ENCODE peak calls at places on chromosomes 2 and 18, in five cellular contexts. Q is colonic mucosa, F is ovary, W is uterus, U is psoas muscle. E is an unnamed sample. For H3K27me3 and H3K4me1, the result is how much of the 10 kb centered on the place peaks cover.

GRCh38 chr18:74412106-74412880 is 44.8 kb downstream of the DIPK1C start:
- DNase-seq in Q (no peak), F (no peak), W (no peak), U (no peak), E (no peak)

GRCh38 chr2:88852753-88853402 is 161.4 kb downstream of the RPIA start:
- DNase-seq in Q (no peak), F (no peak), W (no peak), U (no peak), E (no peak)

GRCh38 chr2:23556929-23557328 is 171.9 kb downstream of the KLHL29 start:
- DNase-seq in Q (no peak), F (no peak), W (no peak), U (peak), E (no peak)

GRCh38 chr2:40164736-40165502 is 287.0 kb downstream of the SLC8A1 start:
- DNase-seq in Q (no peak), F (no peak), W (no peak), U (no peak), E (no peak)

GRCh38 chr18:6929370-6930102 is 188.1 kb downstream of the LAMA1 start:
- DNase-seq in Q (peak), F (no peak), W (no peak), U (no peak), E (no peak)

GRCh38 chr2:134583462-134583861 is 135.3 kb downstream of the TMEM163 start:
- DNase-seq in Q (no peak), F (no peak), W (no peak), U (no peak), E (no peak)

GRCh38 chr2:193990868-193991267 is 1666.2 kb upstream of the SLC39A10 start:
- DNase-seq in Q (no peak), F (no peak), W (no peak), U (no peak), E (no peak)

GRCh38 chr2:31324000-31324633 is 90.2 kb downstream of the EHD3 start:
- DNase-seq in Q (no peak), F (no peak), W (no peak), U (no peak), E (no peak)

GRCh38 chr2:9752441-9753275 is 90.6 kb upstream of the TAF1B start:
- DNase-seq in Q (no peak), F (no peak), W (no peak), U (no peak), E (no peak)

GRCh38 chr2:45141883-45142866 is 132.9 kb upstream of the SIX2 start:
- DNase-seq in Q (no peak), F (no peak), W (no peak), U (no peak), E (no peak)

GRCh38 chr2:147843864-147844690 is 752 bp upstream of the ACVR2A start:
- DNase-seq in Q (peak), F (peak), W (peak), U (peak), E (peak)

GRCh38 chr2:100071350-100072043 is 70.9 kb downstream of the AFF3 start:
- DNase-seq in Q (no peak), F (no peak), W (no peak), U (no peak), E (no peak)

GRCh38 chr2:54061272-54061671 is 54.1 kb upstream of the ACYP2 start:
- DNase-seq in Q (no peak), F (no peak), W (no peak), U (no peak), E (no peak)

GRCh38 chr2:28552045-28552823 is 56.4 kb downstream of the PLB1 start:
- DNase-seq in Q (no peak), F (no peak), W (no peak), U (no peak), E (no peak)

GRCh38 chr2:84846041-84846663 is 34.7 kb downstream of the TRABD2A start:
- DNase-seq in Q (no peak), F (no peak), W (no peak), U (no peak), E (no peak)

GRCh38 chr2:102033028-102033749 is 41.4 kb downstream of the IL1R2 start:
- DNase-seq in Q (peak), F (peak), W (peak), U (no peak), E (peak)

GRCh38 chr2:240428245-240428644 is 7.2 kb upstream of the GPC1 start:
- DNase-seq in Q (no peak), F (no peak), W (no peak), U (no peak), E (no peak)

GRCh38 chr2:127632592-127633489 is 13.1 kb upstream of the GPR17 start:
- DNase-seq in Q (no peak), F (no peak), W (peak), U (peak), E (peak)

GRCh38 chr2:47016172-47016913 is 100.7 kb upstream of the MCFD2 start:
- DNase-seq in Q (peak), F (no peak), W (no peak), U (peak), E (no peak)

GRCh38 chr2:167548396-167548795 is 660.1 kb downstream of the XIRP2 start:
- DNase-seq in Q (no peak), F (no peak), W (no peak), U (no peak), E (no peak)

GRCh38 chr2:229947544-229947943 is 25.2 kb downstream of the FBXO36 start:
- DNase-seq in Q (no peak), F (no peak), W (no peak), U (no peak), E (no peak)

GRCh38 chr2:172100080-172101007 is 2.4 kb downstream of the DLX2 start:
- DNase-seq in Q (no peak), F (peak), W (no peak), U (no peak), E (no peak)

GRCh38 chr2:96679843-96680242 is 37.3 kb downstream of the FER1L5 start:
- DNase-seq in Q (peak), F (no peak), W (no peak), U (no peak), E (no peak)

GRCh38 chr2:191155608-191156071 is 4.8 kb upstream of the STAT4 start:
- DNase-seq in Q (no peak), F (no peak), W (no peak), U (no peak), E (no peak)

GRCh38 chr2:11945139-11946126 is 199.0 kb downstream of the LPIN1 start:
- DNase-seq in Q (no peak), F (no peak), W (no peak), U (no peak), E (no peak)

GRCh38 chr2:216406861-216407260 is 5.4 kb upstream of the SMARCAL1 start:
- DNase-seq in Q (no peak), F (no peak), W (no peak), U (no peak), E (no peak)

GRCh38 chr2:69149631-69150215 is 136.7 kb downstream of the ANTXR1 start:
- DNase-seq in Q (no peak), F (peak), W (peak), U (peak), E (peak)

GRCh38 chr2:113760400-113760799 is 4.0 kb upstream of the SLC35F5 start:
- DNase-seq in Q (no peak), F (no peak), W (no peak), U (no peak), E (no peak)

GRCh38 chr2:60661073-60661738 is 94.9 kb upstream of the PAPOLG start:
- DNase-seq in Q (no peak), F (no peak), W (no peak), U (no peak), E (no peak)

GRCh38 chr2:128362889-128363228 is 44.2 kb upstream of the HS6ST1 start:
- DNase-seq in Q (no peak), F (no peak), W (no peak), U (peak), E (no peak)

GRCh38 chr2:86221066-86221684 is 21.9 kb downstream of the MRPL35 start:
- DNase-seq in Q (peak), F (peak), W (peak), U (no peak), E (no peak)

GRCh38 chr2:46096272-46096671 is 200.9 kb upstream of the EPAS1 start:
- DNase-seq in Q (no peak), F (no peak), W (no peak), U (no peak), E (no peak)

GRCh38 chr2:51424418-51424817 is 392.5 kb upstream of the NRXN1 start:
- DNase-seq in Q (no peak), F (no peak), W (no peak), U (no peak), E (no peak)

GRCh38 chr18:8654482-8655451 is 45.5 kb downstream of the RAB12 start:
- DNase-seq in Q (no peak), F (no peak), W (no peak), U (no peak), E (no peak)

GRCh38 chr2:218983263-218983970 is 1.6 kb downstream of the FEV start:
- DNase-seq in Q (no peak), F (no peak), W (no peak), U (peak), E (no peak)
- H3K27me3 ChIP-seq in Q (half or more), F (under half), W (under half), U (under half), E (half or more)

GRCh38 chr2:218397502-218398436 is 1.9 kb upstream of the CTDSP1 start:
- DNase-seq in Q (peak), F (peak), W (peak), U (peak), E (peak)
- H3K4me1 ChIP-seq in Q (under half), F (under half), W (under half), U (under half), E (under half)

GRCh38 chr2:64865831-64866146 is 123.4 kb upstream of the SLC1A4 start:
- DNase-seq in Q (no peak), F (no peak), W (no peak), U (no peak), E (no peak)
- TF ChIP-seq CTCF in Q (peak), F (no peak), W (no peak), U (no peak), E (peak)

GRCh38 chr18:64053246-64053645 is 83.4 kb downstream of the SERPINB8 start:
- DNase-seq in Q (no peak), F (no peak), W (no peak), U (no peak), E (no peak)
- H3K27me3 ChIP-seq in Q (under half), F (under half), W (under half), U (under half), E (under half)

GRCh38 chr2:20343128-20343527 is 7.5 kb downstream of the PUM2 start:
- DNase-seq in Q (no peak), F (no peak), W (no peak), U (no peak), E (no peak)
- H3K4me1 ChIP-seq in Q (under half), F (under half), W (under half), U (half or more), E (half or more)

DNA sequence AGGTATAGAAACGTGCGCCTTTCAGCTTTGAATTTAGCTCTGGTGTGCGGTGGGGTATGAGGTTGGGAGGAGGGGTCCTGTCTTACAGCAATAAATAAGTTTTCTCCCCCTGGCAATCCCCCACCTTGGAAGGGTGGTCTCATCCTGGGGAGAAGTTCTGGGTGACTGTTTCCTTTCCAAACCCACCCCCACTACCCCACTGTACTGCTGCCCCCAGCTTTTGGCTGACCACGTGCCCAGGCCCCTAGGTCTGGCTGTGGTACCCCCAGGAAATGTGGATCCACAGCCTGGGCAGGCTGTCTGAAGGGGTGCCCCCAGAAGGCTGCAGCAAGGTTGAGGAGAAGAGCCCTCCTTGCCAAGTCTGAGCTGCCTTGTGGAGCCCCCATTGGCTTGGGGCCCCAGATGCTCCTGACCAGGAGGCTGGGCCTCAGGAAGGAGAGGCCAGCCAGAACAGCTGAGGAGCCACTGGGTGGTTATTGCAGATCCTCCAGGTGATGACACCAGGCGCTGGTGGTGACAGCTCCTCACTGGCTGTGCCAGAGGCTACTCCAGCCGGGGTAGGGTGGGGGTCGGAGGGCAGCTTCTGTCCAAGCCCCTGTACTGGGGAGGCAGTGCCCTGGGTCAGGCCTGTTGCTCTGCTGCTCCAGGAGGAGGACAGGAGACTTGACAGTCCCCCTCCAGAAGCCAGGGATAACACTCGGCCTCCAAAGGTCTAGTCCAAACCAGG is 24.2 kb downstream of the CCT7 start:
- DNase-seq in Q (no peak), F (no peak), W (no peak), U (no peak), E (no peak)
- TF ChIP-seq CTCF in Q (no peak), F (no peak), W (no peak), U (no peak), E (no peak)

GRCh38 chr2:73984203-73984921 is at the start of gene TET3:
- DNase-seq in Q (peak), F (peak), W (peak), U (peak), E (peak)
- H3K27me3 ChIP-seq in Q (under half), F (under half), W (under half), U (under half), E (under half)

GRCh38 chr2:205934443-205934842 is 151.5 kb downstream of the INO80D start:
- DNase-seq in Q (no peak), F (no peak), W (no peak), U (no peak), E (no peak)
- H3K4me1 ChIP-seq in Q (under half), F (under half), W (under half), U (under half), E (under half)

E was measured in heart left ventricle.